ENCODE peak calls at places on chromosomes 4 and X, in seven cellular contexts. J is neuronal stem cell, Y is mesendoderm, B is IMR-90, X is H9, Z is trophoblast cell, Q is H1. K is an unnamed sample.
A peak's percentile ranks its signal among the peaks of the same experiment; 100 is the strongest.

GRCh38 chr4:45795165-45795564 is 328.7 kb downstream of the GABRG1 start:
- DNase-seq in J (no peak), Y (no peak), B (no peak), X (no peak), Z (no peak), Q (no peak), K (no peak)

GRCh38 chr4:2083826-2084160 is 24.7 kb downstream of the NAT8L start:
- DNase-seq in J (no peak), Y (no peak), B (no peak), X (no peak), Z (no peak), Q (no peak), K (no peak)

GRCh38 chr4:155796031-155796430 is 37.2 kb downstream of the GUCY1B1 start:
- DNase-seq in J (no peak), Y (peak; percentile 65), B (peak; percentile 52), X (peak; percentile 32), Z (peak; percentile 25), Q (no peak), K (peak; percentile 49)

GRCh38 chr4:21001490-21001889 is 301.2 kb downstream of the PACRGL start:
- DNase-seq in J (no peak), Y (no peak), B (no peak), X (no peak), Z (no peak), Q (no peak), K (no peak)

GRCh38 chr4:123929565-123929964 is 533.0 kb downstream of the SPRY1 start:
- DNase-seq in J (no peak), Y (no peak), B (peak; percentile 2), X (no peak), Z (no peak), Q (no peak), K (no peak)

GRCh38 chr4:104334410-104334809 is 160.3 kb downstream of the CXXC4 start:
- DNase-seq in J (no peak), Y (no peak), B (no peak), X (no peak), Z (no peak), Q (no peak), K (no peak)

GRCh38 chr4:150235795-150236385 is 157.6 kb downstream of the DCLK2 start:
- DNase-seq in J (no peak), Y (no peak), B (peak; percentile 42), X (no peak), Z (no peak), Q (no peak), K (peak; percentile 58)

GRCh38 chr4:189033801-189034347 is 894.6 kb downstream of the TRIML1 start:
- DNase-seq in J (no peak), Y (no peak), B (no peak), X (no peak), Z (no peak), Q (no peak), K (no peak)

GRCh38 chrX:134548844-134549205 is 88.9 kb downstream of the HPRT1 start:
- DNase-seq in J (no peak), Y (peak; percentile 32), B (no peak), X (no peak), Z (no peak), Q (no peak), K (no peak)

GRCh38 chr4:86441175-86441960 is 81.5 kb upstream of the MAPK10 start:
- DNase-seq in J (no peak), Y (peak; percentile 72), B (peak; percentile 23), X (no peak), Z (peak; percentile 97), Q (no peak), K (peak; percentile 4)

GRCh38 chr4:75596061-75596460 is 34.3 kb downstream of the CDKL2 start:
- DNase-seq in J (no peak), Y (no peak), B (no peak), X (no peak), Z (no peak), Q (no peak), K (no peak)

GRCh38 chr4:4845027-4845426 is 14.4 kb upstream of the MSX1 start:
- DNase-seq in J (no peak), Y (no peak), B (no peak), X (no peak), Z (no peak), Q (no peak), K (no peak)

GRCh38 chrX:113300580-113300979 is 459.9 kb upstream of the AMOT start:
- DNase-seq in J (no peak), Y (no peak), B (no peak), X (no peak), Z (no peak), Q (no peak), K (no peak)
- H3K23ac ChIP-seq in J (no peak overlapping the region), Y (no peak overlapping the region), B (no peak overlapping the region), X (no peak overlapping the region), Z (no peak overlapping the region), Q (no peak overlapping the region), K (no peak overlapping the region)

DNA sequence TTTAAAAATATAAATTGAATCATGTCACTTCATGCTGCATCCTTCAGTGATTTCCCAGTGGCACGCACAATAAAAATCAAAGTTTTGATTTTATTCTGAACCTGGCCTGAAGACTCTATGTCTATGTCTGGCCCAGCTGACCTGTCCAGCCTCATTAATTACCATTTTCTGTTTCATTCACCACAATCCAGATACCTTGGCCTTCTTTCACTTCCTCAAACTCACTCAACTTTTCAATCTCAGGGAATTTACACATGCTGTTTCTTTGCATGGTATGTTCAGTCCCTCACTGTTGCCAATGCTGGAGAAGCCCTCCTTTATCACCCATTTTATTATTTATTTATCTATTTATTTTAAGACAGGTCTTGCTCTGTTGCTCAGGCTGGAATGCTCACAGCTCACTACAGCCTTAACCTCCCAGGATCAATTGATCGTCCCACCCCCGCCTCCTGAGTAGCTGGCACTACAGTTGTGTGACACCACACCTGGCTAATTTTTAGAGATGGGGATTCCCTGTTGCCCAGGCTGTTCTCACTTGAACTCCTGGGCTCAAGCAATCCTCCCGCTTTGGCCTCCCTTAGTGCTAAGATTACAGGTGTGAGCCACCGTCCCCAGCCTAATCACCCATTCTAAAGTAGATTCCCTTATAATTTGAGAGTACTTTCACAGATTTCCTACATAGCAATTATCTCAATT is 43.1 kb downstream of the ZGRF1 start:
- DNase-seq in J (no peak), Y (peak; percentile 2), B (no peak), X (no peak), Z (no peak), Q (no peak), K (no peak)
- H2AK5ac ChIP-seq in J (no peak overlapping the region), Y (no peak overlapping the region), B (no peak overlapping the region), X (no peak overlapping the region), Z (no peak overlapping the region), Q (no peak overlapping the region), K (no peak overlapping the region)

GRCh38 chr4:169385356-169385755 is 114.6 kb upstream of the SH3RF1 start:
- DNase-seq in J (no peak), Y (no peak), B (peak; percentile 87), X (no peak), Z (no peak), Q (no peak), K (peak; percentile 29)

GRCh38 chr4:169379688-169380087 is 108.9 kb upstream of the SH3RF1 start:
- DNase-seq in J (no peak), Y (no peak), B (no peak), X (no peak), Z (no peak), Q (no peak), K (no peak)

GRCh38 chr4:169383724-169384123 is 113.0 kb upstream of the SH3RF1 start:
- DNase-seq in J (no peak), Y (no peak), B (peak; percentile 97), X (no peak), Z (peak; percentile 26), Q (no peak), K (peak; percentile 87)

GRCh38 chr4:169384741-169385140 is 114.0 kb upstream of the SH3RF1 start:
- DNase-seq in J (no peak), Y (no peak), B (no peak), X (no peak), Z (peak; percentile 3), Q (no peak), K (no peak)
- H3K23ac ChIP-seq in J (no peak overlapping the region), Y (no peak overlapping the region), B (no peak overlapping the region), X (no peak overlapping the region), Z (no peak overlapping the region), Q (no peak overlapping the region), K (no peak overlapping the region)

DNA sequence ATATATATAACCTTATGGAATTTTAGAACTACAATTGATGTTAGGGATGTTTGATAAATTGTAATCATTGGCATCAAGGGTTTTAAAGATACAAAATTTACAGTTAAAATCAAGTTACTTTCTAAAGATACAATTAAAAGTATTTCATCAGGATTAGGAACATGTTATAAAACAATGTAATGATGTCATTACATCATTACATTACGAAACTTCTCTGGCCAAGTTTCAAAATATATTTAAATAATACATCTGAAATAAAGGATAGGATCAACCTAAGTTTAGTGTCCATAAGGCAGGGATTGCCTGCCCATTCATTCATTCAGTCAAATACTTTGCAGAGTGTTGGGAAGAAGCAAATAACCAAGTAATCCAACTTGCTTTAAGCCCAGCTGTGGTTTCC is 75.1 kb downstream of the TENM3 start:
- DNase-seq in J (no peak), Y (no peak), B (peak; percentile 41), X (no peak), Z (no peak), Q (no peak), K (no peak)
- H2AK5ac ChIP-seq in J (no peak overlapping the region), Y (no peak overlapping the region), B (no peak overlapping the region), X (no peak overlapping the region), Z (no peak overlapping the region), Q (no peak overlapping the region), K (no peak overlapping the region)

DNA sequence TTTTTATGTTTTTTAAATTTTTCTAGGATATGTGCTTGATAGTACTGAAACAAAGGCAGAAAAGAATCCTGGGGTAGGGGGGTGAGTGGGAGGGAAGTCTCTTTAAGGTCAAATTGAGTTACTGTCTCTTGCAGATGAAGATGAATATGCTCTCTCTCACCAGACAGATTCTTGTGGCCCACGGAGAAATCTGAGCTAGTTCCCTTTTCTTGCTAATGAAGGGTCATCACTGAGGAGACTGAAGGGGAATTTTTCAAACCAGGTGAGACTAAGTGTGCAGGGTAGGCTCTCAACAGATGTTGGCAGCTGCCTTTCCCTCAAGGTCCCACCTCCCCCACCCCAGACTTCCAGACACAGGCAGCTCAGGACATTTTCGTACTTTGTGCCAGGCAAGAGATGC is 21.5 kb downstream of the FAM9C start:
- DNase-seq in J (no peak), Y (no peak), B (no peak), X (no peak), Z (no peak), Q (no peak), K (no peak)
- H3K23ac ChIP-seq in J (no peak overlapping the region), Y (no peak overlapping the region), B (peak overlapping the region; percentile 31), X (no peak overlapping the region), Z (no peak overlapping the region), Q (no peak overlapping the region), K (no peak overlapping the region)

GRCh38 chr4:3232871-3233271 is 16.1 kb upstream of the MSANTD1 start:
- DNase-seq in J (no peak), Y (no peak), B (no peak), X (no peak), Z (no peak), Q (no peak), K (no peak)

GRCh38 chr4:3235581-3235980 is 13.4 kb upstream of the MSANTD1 start:
- DNase-seq in J (no peak), Y (no peak), B (no peak), X (no peak), Z (no peak), Q (no peak), K (no peak)

GRCh38 chr4:3235030-3235345 is 14.0 kb upstream of the MSANTD1 start:
- DNase-seq in J (no peak), Y (no peak), B (no peak), X (no peak), Z (no peak), Q (no peak), K (no peak)

GRCh38 chr4:3233391-3234071 is 15.4 kb upstream of the MSANTD1 start:
- DNase-seq in J (no peak), Y (peak; percentile 66), B (peak; percentile 46), X (no peak), Z (no peak), Q (no peak), K (peak; percentile 12)

GRCh38 chr4:3234171-3235029 is 14.6 kb upstream of the MSANTD1 start:
- DNase-seq in J (no peak), Y (no peak), B (no peak), X (no peak), Z (no peak), Q (no peak), K (no peak)
- H2AK5ac ChIP-seq in J (no peak overlapping the region), Y (no peak overlapping the region), B (no peak overlapping the region), X (no peak overlapping the region), Z (no peak overlapping the region), Q (no peak overlapping the region), K (no peak overlapping the region)

K was measured in mesenchymal stem cell.